ENCODE peak calls at places on chromosomes 6 and 20, in five cellular contexts. X is lung microvascular endothelial cell; W is GM13977; O is activated CD4-positive, CD25-positive, alpha-beta regulatory T cell; P is T-helper 1 cell. Z is an unnamed sample.

GRCh38 chr6:83055366-83055964 is 10.2 kb downstream of the UBE3D start:
- DNase-seq in X (peak), P (peak), O (no peak), W (peak), Z (peak)

GRCh38 chr20:37333848-37334318 is 12.1 kb upstream of the SRC start:
- DNase-seq in W (no peak), O (no peak), P (no peak), X (no peak), Z (no peak)

GRCh38 chr6:26401987-26402658 is at the start of gene BTN3A1:
- DNase-seq in X (peak), O (peak), W (peak), P (peak), Z (peak)

GRCh38 chr6:167759912-167760311 is 66.8 kb upstream of the AFDN start:
- DNase-seq in W (no peak), P (no peak), X (no peak), O (no peak), Z (no peak)

GRCh38 chr6:29790626-29791025 is 37.0 kb upstream of the HLA-G start:
- DNase-seq in O (no peak), W (no peak), P (no peak), X (no peak), Z (no peak)

GRCh38 chr6:164148789-164149188 is 734.3 kb downstream of the QKI start:
- DNase-seq in X (no peak), P (no peak), W (no peak), O (no peak), Z (no peak)

GRCh38 chr6:44564906-44565524 is 177.5 kb downstream of the CDC5L start:
- DNase-seq in O (no peak), X (no peak), W (no peak), P (no peak), Z (no peak)

GRCh38 chr6:136889271-136890193 is 32.6 kb upstream of the SLC35D3 start:
- DNase-seq in W (no peak), X (no peak), O (no peak), P (no peak), Z (no peak)

GRCh38 chr20:31987744-31988143 is 19.8 kb downstream of the XKR7 start:
- DNase-seq in P (no peak), O (no peak), W (no peak), X (peak), Z (no peak)

GRCh38 chr20:49791165-49791564 is 21.5 kb upstream of the SLC9A8 start:
- DNase-seq in X (no peak), O (no peak), W (no peak), P (no peak), Z (no peak)

GRCh38 chr6:29005183-29005885 is at the start of gene ZNF311:
- DNase-seq in P (no peak), W (no peak), O (no peak), X (no peak), Z (no peak)

GRCh38 chr6:118581489-118581959 is 33.4 kb downstream of the PLN start:
- DNase-seq in W (no peak), O (no peak), X (no peak), P (no peak), Z (no peak)

GRCh38 chr6:41509596-41509995 is 36.6 kb upstream of the FOXP4 start:
- DNase-seq in W (no peak), P (no peak), O (no peak), X (no peak), Z (no peak)

GRCh38 chr20:49447946-49448809 is 34.3 kb downstream of the KCNB1 start:
- DNase-seq in X (no peak), W (no peak), P (no peak), O (no peak), Z (no peak)

GRCh38 chr6:36852481-36853147 is 13.4 kb upstream of the CPNE5 start:
- DNase-seq in X (no peak), W (no peak), O (no peak), P (no peak), Z (no peak)

GRCh38 chr6:84422380-84422968 is 195.0 kb upstream of the CEP162 start:
- DNase-seq in O (no peak), P (no peak), X (peak), W (peak), Z (peak)

GRCh38 chr6:105592329-105592728 is 189.4 kb upstream of the PREP start:
- DNase-seq in X (no peak), W (no peak), P (no peak), O (no peak), Z (no peak)

GRCh38 chr20:10487354-10488115 is 52.4 kb downstream of the SLX4IP start:
- DNase-seq in O (no peak), P (no peak), W (no peak), X (peak), Z (no peak)

GRCh38 chr6:139370047-139370706 is 4.3 kb downstream of the CITED2 start:
- DNase-seq in W (no peak), X (peak), P (no peak), O (no peak), Z (no peak)

GRCh38 chr6:168116446-168116974 is 37.5 kb upstream of the FRMD1 start:
- DNase-seq in W (no peak), P (no peak), X (no peak), O (no peak), Z (no peak)

GRCh38 chr20:36202891-36203338 is 33.4 kb upstream of the AAR2 start:
- DNase-seq in W (peak), P (peak), O (peak), X (peak), Z (peak)

GRCh38 chr6:113031591-113031990 is 684.5 kb downstream of the RFPL4B start:
- DNase-seq in X (no peak), O (no peak), P (no peak), W (no peak), Z (no peak)

Z was measured in GM10248.